ENCODE peak calls at places on chromosomes 7 and 10, in four cellular contexts. R is HCT116, Z is HepG2, M is GM12878. L is an unnamed sample.
A peak's percentile ranks its signal among the peaks of the same experiment; 100 is the strongest.

GRCh38 chr7:142168746-142169145 is 57.2 kb downstream of the MGAM2 start:
- DNase-seq in R (no peak), Z (no peak), M (no peak), L (no peak)

GRCh38 chr7:13107291-13107690 is 419.9 kb downstream of the ARL4A start:
- DNase-seq in R (no peak), Z (no peak), M (no peak), L (no peak)

GRCh38 chr10:69232252-69232651 is 12.1 kb downstream of the HKDC1 start:
- DNase-seq in R (peak; percentile 61), Z (no peak), M (no peak), L (no peak)

GRCh38 chr10:119370046-119370770 is 162.8 kb downstream of the GRK5 start:
- DNase-seq in R (no peak), Z (no peak), M (no peak), L (no peak)

GRCh38 chr7:90383879-90384278 is 19.4 kb upstream of the CLDN12 start:
- DNase-seq in R (no peak), Z (no peak), M (no peak), L (no peak)

GRCh38 chr7:7103343-7104313 is 78.7 kb upstream of the C1GALT1 start:
- DNase-seq in R (peak; percentile 48), Z (peak; percentile 61), M (peak; percentile 7), L (peak; percentile 55)

GRCh38 chr7:150716368-150716767 is at the start of gene GIMAP1:
- DNase-seq in R (no peak), Z (no peak), M (no peak), L (no peak)

GRCh38 chr10:83935911-83936310 is 203.4 kb upstream of the GHITM start:
- DNase-seq in R (no peak), Z (no peak), M (no peak), L (no peak)

GRCh38 chr10:30985552-30985951 is 46.1 kb downstream of the ZNF438 start:
- DNase-seq in R (peak; percentile 7), Z (no peak), M (no peak), L (no peak)

GRCh38 chr10:123149568-123150228 is 1.8 kb downstream of the HMX2 start:
- DNase-seq in R (no peak), Z (no peak), M (no peak), L (no peak)

GRCh38 chr10:36630267-36630666 is 495.1 kb upstream of the ANKRD30A start:
- DNase-seq in R (no peak), Z (no peak), M (no peak), L (no peak)

GRCh38 chr10:69572159-69573055 is 815 bp downstream of the NEUROG3 start:
- DNase-seq in R (no peak), Z (no peak), M (no peak), L (no peak)

GRCh38 chr10:95395947-95396449 is 105.2 kb upstream of the PDLIM1 start:
- DNase-seq in R (no peak), Z (no peak), M (no peak), L (no peak)

GRCh38 chr10:86180861-86181260 is 185.7 kb downstream of the GRID1 start:
- DNase-seq in R (no peak), Z (no peak), M (no peak), L (no peak)

GRCh38 chr10:71920540-71921318 is 43.5 kb upstream of the CHST3 start:
- DNase-seq in R (no peak), Z (no peak), M (no peak), L (no peak)

DNA sequence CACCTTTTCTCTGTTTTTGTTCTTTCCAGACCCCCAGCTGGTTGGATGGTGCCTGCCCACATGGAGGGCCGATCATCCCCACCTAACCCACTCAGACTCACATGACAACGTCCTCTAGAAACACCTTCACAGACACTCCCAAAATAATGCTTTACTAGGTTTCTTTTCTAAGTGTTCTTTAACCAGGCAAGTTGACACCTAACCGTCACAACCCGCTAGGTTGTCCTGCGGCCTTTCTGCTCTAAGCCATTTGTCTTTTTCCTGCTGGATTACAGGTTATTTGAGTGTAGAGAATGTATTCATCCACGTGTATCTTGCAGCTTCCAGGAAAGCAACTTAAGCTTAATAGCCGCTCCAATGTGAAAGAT is 54.8 kb downstream of the CHN2 start:
- DNase-seq in R (no peak), Z (no peak), M (no peak), L (no peak)
- TF ChIP-seq REST in R (no peak), Z (no peak), M (no peak), L (no peak)

DNA sequence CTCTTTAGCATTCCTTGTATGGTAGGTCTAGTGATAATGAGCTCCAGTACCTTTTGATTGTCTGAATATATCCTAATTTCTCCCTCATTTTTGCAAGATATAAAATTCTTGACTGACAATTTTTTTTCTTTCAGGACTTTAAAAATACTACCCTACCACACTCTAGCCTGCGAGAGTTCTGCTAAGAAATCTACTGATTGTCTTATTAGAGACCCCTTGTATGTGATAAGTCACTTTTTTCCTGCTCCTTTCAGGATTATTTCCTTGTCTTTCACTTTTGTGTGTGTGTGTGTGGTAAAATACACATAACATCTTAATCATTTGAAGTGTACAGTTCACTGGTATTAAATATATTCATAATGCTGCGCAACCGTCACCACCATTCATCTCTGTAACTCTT is 68.7 kb upstream of the PPP1R9A start:
- DNase-seq in R (no peak), Z (no peak), M (no peak), L (no peak)
- H3K9me3 ChIP-seq in R (no peaks in the 10 kb centered on the region), Z (peaks cover 39% of the 10 kb centered on the region), M (no peaks in the 10 kb centered on the region), L (peaks cover 3% of the 10 kb centered on the region)

GRCh38 chr10:108970016-108970415 is 953.3 kb downstream of the XPNPEP1 start:
- DNase-seq in R (no peak), Z (no peak), M (no peak), L (no peak)
- TF ChIP-seq REST in R (peak; percentile 51), Z (peak; percentile 92), M (peak; percentile 90), L (no peak)

GRCh38 chr7:57443567-57443966 is 6.4 kb upstream of the ZNF716 start:
- DNase-seq in R (no peak), Z (no peak), M (no peak), L (no peak)
- H3K9me3 ChIP-seq in R (peaks cover 10% of the 10 kb centered on the region), Z (peaks cover 70% of the 10 kb centered on the region), M (no peaks in the 10 kb centered on the region), L (no peaks in the 10 kb centered on the region)

GRCh38 chr10:99430451-99431189 is at the start of gene GOT1:
- DNase-seq in R (peak; percentile 100), Z (peak; percentile 99), M (peak; percentile 99), L (peak; percentile 96)
- TF ChIP-seq REST in R (no peak), Z (peak; percentile 56), M (no peak), L (no peak)

DNA sequence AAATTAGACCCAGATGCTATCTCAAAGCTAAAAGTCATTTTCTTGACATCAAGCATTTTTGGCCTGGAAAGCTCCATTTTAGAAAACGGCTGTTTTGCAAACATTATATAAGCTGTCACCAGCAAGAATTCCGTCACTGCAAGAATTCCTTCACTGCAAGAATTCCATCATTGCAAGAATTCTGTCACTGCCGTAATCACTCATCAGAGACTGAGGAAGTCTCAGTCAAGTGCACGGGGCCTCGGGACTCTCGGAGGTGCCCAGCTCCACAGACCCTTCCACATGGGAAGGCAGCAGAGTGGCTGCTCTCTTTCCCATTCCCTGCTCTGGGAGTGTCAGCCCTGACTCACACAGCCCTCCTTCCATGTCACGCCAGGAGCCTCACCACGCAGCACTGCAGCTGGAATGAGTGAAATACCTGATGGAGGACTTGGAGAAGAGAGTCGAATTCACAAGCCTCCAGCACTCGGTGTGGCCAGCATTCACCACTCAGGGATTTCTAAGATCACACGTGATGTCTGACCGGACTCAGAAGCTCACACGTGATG is 168.3 kb downstream of the PTPRN2 start:
- DNase-seq in R (no peak), Z (no peak), M (no peak), L (no peak)
- H3K9me3 ChIP-seq in R (no peaks in the 10 kb centered on the region), Z (no peaks in the 10 kb centered on the region), M (no peaks in the 10 kb centered on the region), L (no peaks in the 10 kb centered on the region)

GRCh38 chr10:43053825-43054224 is 23.0 kb upstream of the RET start:
- DNase-seq in R (no peak), Z (no peak), M (no peak), L (no peak)
- TF ChIP-seq REST in R (no peak), Z (no peak), M (no peak), L (no peak)

GRCh38 chr7:153951207-153951725 is 100.9 kb upstream of the DPP6 start:
- DNase-seq in R (no peak), Z (no peak), M (no peak), L (no peak)
- H3K9me3 ChIP-seq in R (no peaks in the 10 kb centered on the region), Z (no peaks in the 10 kb centered on the region), M (no peaks in the 10 kb centered on the region), L (no peaks in the 10 kb centered on the region)

GRCh38 chr7:139753693-139754111 is 24.1 kb downstream of the HIPK2 start:
- DNase-seq in R (no peak), Z (no peak), M (no peak), L (no peak)
- TF ChIP-seq REST in R (no peak), Z (no peak), M (no peak), L (no peak)

GRCh38 chr10:77328272-77328816 is 309.3 kb downstream of the KCNMA1 start:
- DNase-seq in R (no peak), Z (peak; percentile 10), M (no peak), L (peak; percentile 41)

GRCh38 chr10:77339156-77339555 is 298.5 kb downstream of the KCNMA1 start:
- DNase-seq in R (no peak), Z (no peak), M (no peak), L (no peak)

GRCh38 chr10:77332256-77332655 is 305.4 kb downstream of the KCNMA1 start:
- DNase-seq in R (no peak), Z (no peak), M (no peak), L (no peak)

GRCh38 chr10:77334501-77334900 is 303.1 kb downstream of the KCNMA1 start:
- DNase-seq in R (no peak), Z (no peak), M (no peak), L (no peak)

DNA sequence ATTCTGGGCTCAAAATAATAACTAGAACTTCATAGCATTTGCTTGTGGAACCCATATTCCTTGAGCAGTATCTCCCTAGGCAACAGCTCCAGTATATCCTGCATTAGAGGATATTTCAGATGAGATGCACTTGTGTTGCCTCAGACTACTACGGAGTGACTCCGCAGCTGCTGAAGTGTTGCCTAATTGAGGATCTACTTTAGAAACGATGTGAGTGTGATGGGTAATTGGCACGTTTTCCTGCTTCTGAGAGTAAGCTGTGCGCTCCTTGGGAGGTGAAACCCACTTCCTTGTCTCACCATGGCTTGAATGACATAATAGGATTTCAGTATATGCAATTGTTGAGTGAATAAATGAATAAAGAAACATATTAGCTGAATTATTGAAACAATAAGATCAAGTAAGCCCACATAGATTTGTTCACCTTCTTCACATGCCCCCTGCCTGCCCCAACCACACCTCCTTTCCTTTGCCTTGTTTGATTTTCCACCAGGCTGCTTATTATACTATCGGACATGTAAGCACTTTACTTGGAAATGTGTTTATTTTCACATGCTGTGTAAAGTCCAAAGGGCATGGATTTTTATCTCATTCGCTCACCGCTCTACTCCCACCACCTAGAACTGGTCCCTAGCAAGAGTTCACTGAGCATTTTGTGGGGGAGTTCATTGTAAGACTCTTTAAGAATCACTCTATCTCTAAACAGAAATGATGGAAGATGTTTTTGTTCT is 303.8 kb downstream of the KCNMA1 start:
- DNase-seq in R (no peak), Z (peak; percentile 85), M (no peak), L (no peak)
- H3K9me3 ChIP-seq in R (no peaks in the 10 kb centered on the region), Z (no peaks in the 10 kb centered on the region), M (no peaks in the 10 kb centered on the region), L (no peaks in the 10 kb centered on the region)